ENCODE peak calls at places on chromosomes 11 and 22, in six cellular contexts. G, N, A, P, W and C are unnamed samples.

GRCh38 chr11:75986966-75987365 is 172.0 kb downstream of the UVRAG start:
- DNase-seq in P (no peak), W (peak; percentile 12), A (no peak), G (no peak), N (no peak), C (no peak)

GRCh38 chr11:47183969-47184368 is 2.3 kb downstream of the PACSIN3 start:
- DNase-seq in W (no peak), N (no peak), A (no peak), P (no peak), G (no peak), C (no peak)

GRCh38 chr11:94036096-94036495 is 14.9 kb downstream of the HEPHL1 start:
- DNase-seq in A (no peak), N (no peak), P (no peak), W (no peak), G (no peak), C (no peak)

GRCh38 chr22:19708323-19709011 is 5.8 kb upstream of the SEPTIN5 start:
- DNase-seq in A (peak; percentile 48), N (no peak), P (peak; percentile 68), W (no peak), G (no peak), C (no peak)

GRCh38 chr11:82634091-82634490 is 99.6 kb downstream of the FAM181B start:
- DNase-seq in N (peak; percentile 62), G (no peak), A (no peak), P (no peak), W (no peak), C (no peak)

GRCh38 chr11:45025716-45026492 is 75.2 kb upstream of the TP53I11 start:
- DNase-seq in P (no peak), A (peak; percentile 79), W (peak; percentile 74), N (no peak), G (peak; percentile 45), C (no peak)

GRCh38 chr22:49208768-49209252 is 618.9 kb downstream of the BRD1 start:
- DNase-seq in P (no peak), N (no peak), G (no peak), A (peak; percentile 13), W (no peak), C (no peak)

GRCh38 chr22:29722151-29722550 is 2.3 kb downstream of the CABP7 start:
- DNase-seq in W (no peak), P (no peak), N (no peak), A (no peak), G (no peak), C (no peak)

GRCh38 chr11:122793500-122793899 is 44.8 kb upstream of the CRTAM start:
- DNase-seq in P (no peak), W (no peak), A (no peak), N (no peak), G (no peak), C (no peak)

GRCh38 chr11:122797651-122798050 is 40.6 kb upstream of the CRTAM start:
- DNase-seq in G (no peak), W (no peak), P (no peak), N (no peak), A (no peak), C (no peak)

GRCh38 chr11:122796128-122796717 is 42.1 kb upstream of the CRTAM start:
- DNase-seq in N (no peak), A (no peak), W (no peak), P (peak; percentile 60), G (peak; percentile 52), C (peak; percentile 56)

GRCh38 chr11:122791836-122792235 is 46.5 kb upstream of the CRTAM start:
- DNase-seq in W (peak; percentile 62), P (no peak), G (no peak), A (peak; percentile 73), N (no peak), C (no peak)

GRCh38 chr11:122795281-122795680 is 43.0 kb upstream of the CRTAM start:
- DNase-seq in P (no peak), N (no peak), W (no peak), G (no peak), A (no peak), C (no peak)
- H3K27ac ChIP-seq in P (no peak overlapping the region), N (no peak overlapping the region), W (no peak overlapping the region), G (no peak overlapping the region), A (no peak overlapping the region), C (no peak overlapping the region)

GRCh38 chr11:78161346-78161745 is 21.9 kb upstream of the ALG8 start:
- DNase-seq in N (no peak), A (no peak), W (no peak), P (no peak), G (no peak), C (no peak)
- H3K27ac ChIP-seq in N (no peak overlapping the region), A (peak overlapping the region; percentile 79), W (no peak overlapping the region), P (no peak overlapping the region), G (no peak overlapping the region), C (no peak overlapping the region)

DNA sequence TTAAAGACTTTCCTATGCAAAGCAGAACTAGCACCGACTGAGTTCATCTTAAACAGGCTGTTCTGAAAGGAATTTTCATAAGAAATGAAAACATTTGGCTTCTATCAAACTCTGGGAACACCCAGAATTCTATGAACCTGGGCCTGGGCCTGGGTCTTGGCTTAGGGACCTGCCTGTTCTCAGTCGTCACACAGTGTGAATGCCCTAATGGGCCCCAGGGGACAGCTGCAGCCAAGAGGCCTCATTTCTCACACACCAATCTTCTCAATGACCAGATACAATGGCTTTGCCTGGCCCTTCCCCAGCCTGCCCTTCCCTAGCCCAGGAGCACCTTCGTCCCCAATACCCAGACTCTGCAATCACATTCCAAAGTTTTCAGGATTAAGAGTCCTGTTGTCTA is 234.9 kb upstream of the ARHGAP20 start:
- DNase-seq in P (no peak), G (no peak), A (no peak), N (no peak), W (no peak), C (no peak)
- H3K27ac ChIP-seq in P (no peak overlapping the region), G (no peak overlapping the region), A (no peak overlapping the region), N (no peak overlapping the region), W (no peak overlapping the region), C (no peak overlapping the region)

DNA sequence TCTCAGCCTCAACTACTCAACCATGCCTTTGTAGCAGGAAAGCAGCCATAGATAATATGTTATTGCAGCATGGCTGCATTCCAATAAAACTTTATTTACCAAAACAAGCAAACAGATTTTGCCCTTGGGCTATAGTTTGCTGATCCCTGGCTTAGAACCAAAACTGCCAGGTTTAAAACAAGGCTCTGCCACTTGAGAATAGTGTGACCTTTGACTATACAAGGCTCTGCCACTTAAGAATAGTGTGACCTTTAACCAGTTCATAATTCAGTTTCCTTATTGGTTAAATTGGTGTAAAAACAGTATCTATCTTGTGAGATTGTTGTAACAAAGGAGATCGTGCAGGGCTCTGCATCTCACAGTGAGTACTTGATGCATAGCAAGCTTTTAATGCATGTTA is 217.3 kb upstream of the MTNR1B start:
- DNase-seq in P (no peak), W (no peak), G (no peak), N (no peak), A (no peak), C (no peak)
- H3K27ac ChIP-seq in P (no peak overlapping the region), W (no peak overlapping the region), G (no peak overlapping the region), N (no peak overlapping the region), A (no peak overlapping the region), C (no peak overlapping the region)

GRCh38 chr22:40257979-40258378 is 80.3 kb downstream of the TNRC6B start:
- DNase-seq in W (peak; percentile 39), A (no peak), G (no peak), N (peak; percentile 52), P (no peak), C (no peak)

GRCh38 chr22:40261783-40262182 is 84.1 kb downstream of the TNRC6B start:
- DNase-seq in P (no peak), W (no peak), A (no peak), N (no peak), G (no peak), C (no peak)

GRCh38 chr22:40263191-40263590 is 83.1 kb upstream of the ADSL start:
- DNase-seq in N (no peak), A (no peak), P (no peak), W (no peak), G (peak; percentile 54), C (no peak)

GRCh38 chr22:40256501-40256900 is 78.8 kb downstream of the TNRC6B start:
- DNase-seq in G (no peak), N (no peak), A (no peak), P (no peak), W (no peak), C (no peak)

DNA sequence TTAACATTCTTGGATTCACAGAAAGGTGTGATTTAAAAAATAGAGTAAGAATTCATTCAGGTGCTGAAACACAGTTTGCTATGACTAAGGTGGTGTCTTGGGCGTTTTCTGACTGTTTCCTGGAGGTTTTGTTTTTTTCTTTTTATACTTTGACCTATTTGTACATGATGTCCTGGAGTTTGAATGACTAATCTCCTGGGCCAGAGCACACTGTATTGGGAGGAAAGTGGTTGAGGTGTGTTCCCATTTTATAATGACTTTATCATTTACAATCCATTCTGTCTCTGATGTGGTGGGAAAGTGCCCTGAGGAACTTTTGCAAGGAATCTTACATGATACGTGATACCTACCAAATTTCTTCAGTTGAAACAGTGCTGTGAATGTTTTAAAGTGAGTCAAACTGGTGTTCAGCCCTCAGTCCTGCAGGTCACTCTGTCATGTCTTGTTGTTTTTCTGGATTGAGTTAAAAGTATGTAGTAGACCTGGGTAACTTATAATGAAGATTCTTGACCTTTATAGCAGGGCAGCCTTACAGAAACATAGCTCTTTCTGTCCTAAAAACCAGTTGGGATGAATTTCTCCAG is 80.8 kb downstream of the TNRC6B start:
- DNase-seq in A (no peak), G (peak; percentile 74), P (no peak), N (peak; percentile 99), W (peak; percentile 32), C (no peak)
- H3K27ac ChIP-seq in A (no peak overlapping the region), G (peak overlapping the region; percentile 49), P (no peak overlapping the region), N (peak overlapping the region; percentile 91), W (peak overlapping the region; percentile 25), C (no peak overlapping the region)

DNA sequence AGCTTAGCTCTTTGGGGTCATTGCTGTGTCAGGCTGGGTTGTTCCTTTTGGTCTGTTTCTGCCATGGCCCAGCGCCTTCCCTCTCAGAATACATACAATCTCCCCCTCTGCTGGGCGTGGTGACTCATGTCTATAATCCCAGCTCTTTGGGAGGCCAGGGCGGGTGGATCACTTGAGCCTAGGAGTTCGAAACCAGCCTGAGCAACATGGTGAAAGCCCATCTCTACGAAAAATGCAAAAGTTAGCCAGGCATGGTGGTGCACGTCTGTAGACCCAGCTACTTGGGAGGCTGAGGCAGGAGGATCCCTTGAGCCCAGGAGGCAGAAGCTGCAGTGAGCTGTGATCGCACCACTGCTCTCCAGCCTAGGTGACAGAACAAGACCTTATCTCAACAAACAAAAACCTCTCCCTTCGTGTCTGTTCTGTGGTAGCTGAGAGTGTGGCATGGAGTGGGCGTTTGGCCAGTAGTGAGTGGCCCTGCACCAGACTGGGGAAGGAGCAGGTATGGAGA is 46.7 kb upstream of the RAB1B start:
- DNase-seq in G (no peak), W (no peak), N (no peak), A (peak; percentile 65), P (no peak), C (no peak)
- H3K27ac ChIP-seq in G (peak overlapping the region; percentile 97), W (no peak overlapping the region), N (no peak overlapping the region), A (no peak overlapping the region), P (no peak overlapping the region), C (peak overlapping the region; percentile 28)

DNA sequence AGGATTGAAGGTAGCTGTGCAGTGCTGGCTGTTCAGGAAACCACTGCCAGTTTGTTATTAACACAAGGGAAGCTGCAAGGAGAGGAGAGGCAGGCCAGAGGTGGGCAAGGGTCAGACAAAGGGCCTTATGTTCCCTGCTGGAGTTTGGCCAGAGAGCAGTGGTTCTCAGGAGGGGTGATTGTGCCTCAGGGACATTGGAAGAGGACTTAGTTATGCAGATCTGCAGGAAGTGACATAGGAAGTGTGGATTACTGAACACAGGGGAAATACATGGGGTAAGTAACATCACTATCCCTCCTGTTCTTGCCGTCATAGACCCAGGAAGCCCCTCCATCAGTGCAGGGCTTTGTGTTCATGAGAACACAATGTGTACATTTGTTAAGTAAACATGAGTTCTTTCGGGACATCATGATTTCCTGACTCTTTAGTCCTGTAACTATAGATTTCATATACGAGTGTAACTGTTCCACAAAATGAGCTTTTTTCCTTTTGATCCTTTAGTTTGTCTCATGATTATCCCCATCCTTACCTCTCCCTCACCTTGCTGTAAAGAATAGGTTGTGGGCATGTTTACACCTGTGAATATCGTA is 5.9 kb downstream of the SRRD start:
- DNase-seq in G (no peak), N (no peak), W (no peak), P (no peak), A (no peak), C (no peak)
- H3K27ac ChIP-seq in G (no peak overlapping the region), N (no peak overlapping the region), W (no peak overlapping the region), P (no peak overlapping the region), A (no peak overlapping the region), C (no peak overlapping the region)